ENCODE peak calls at places on chromosome 18, in four cellular contexts. One of them, this sample, is unnamed.

GRCh38 chr18:75210274-75211001 is at the start of gene TSHZ1:
- DNase-seq in AG10803: peak
- DNase-seq in ELR: peak
- DNase-seq in Daoy: peak
- DNase-seq in this sample: peak

GRCh38 chr18:73717570-73717969 is 430.1 kb downstream of the FBXO15 start:
- DNase-seq in AG10803: peak
- DNase-seq in ELR: peak
- DNase-seq in Daoy: peak
- DNase-seq in this sample: no peak

GRCh38 chr18:43883886-43884285 is 606.6 kb upstream of the SYT4 start:
- DNase-seq in AG10803: no peak
- DNase-seq in ELR: no peak
- DNase-seq in Daoy: no peak
- DNase-seq in this sample: no peak

GRCh38 chr18:48661421-48661820 is 122.6 kb downstream of the CTIF start:
- DNase-seq in AG10803: no peak
- DNase-seq in ELR: no peak
- DNase-seq in Daoy: no peak
- DNase-seq in this sample: no peak

GRCh38 chr18:79257480-79257879 is 138.2 kb upstream of the NFATC1 start:
- DNase-seq in AG10803: no peak
- DNase-seq in ELR: no peak
- DNase-seq in Daoy: no peak
- DNase-seq in this sample: no peak

GRCh38 chr18:10381951-10382350 is 72.5 kb upstream of the APCDD1 start:
- DNase-seq in AG10803: no peak
- DNase-seq in ELR: no peak
- DNase-seq in Daoy: no peak
- DNase-seq in this sample: no peak

GRCh38 chr18:79914614-79915160 is 36.8 kb downstream of the SLC66A2 start:
- DNase-seq in AG10803: no peak
- DNase-seq in ELR: no peak
- DNase-seq in Daoy: no peak
- DNase-seq in this sample: no peak

GRCh38 chr18:46322411-46322891 is 218.3 kb downstream of the HAUS1 start:
- DNase-seq in AG10803: no peak
- DNase-seq in ELR: peak
- DNase-seq in Daoy: no peak
- DNase-seq in this sample: no peak

GRCh38 chr18:59906203-59906602 is 6.4 kb downstream of the PMAIP1 start:
- DNase-seq in AG10803: no peak
- DNase-seq in ELR: no peak
- DNase-seq in Daoy: no peak
- DNase-seq in this sample: no peak

GRCh38 chr18:42028232-42028832 is 73.3 kb downstream of the PIK3C3 start:
- DNase-seq in AG10803: peak
- DNase-seq in ELR: peak
- DNase-seq in Daoy: peak
- DNase-seq in this sample: peak

GRCh38 chr18:35089382-35089781 is 48.2 kb downstream of the MAPRE2 start:
- DNase-seq in AG10803: peak
- DNase-seq in ELR: peak
- DNase-seq in Daoy: no peak
- DNase-seq in this sample: no peak

GRCh38 chr18:35010156-35010555 is 31.1 kb upstream of the MAPRE2 start:
- DNase-seq in AG10803: no peak
- DNase-seq in ELR: no peak
- DNase-seq in Daoy: no peak
- DNase-seq in this sample: no peak

GRCh38 chr18:50659091-50660003 is 99.5 kb downstream of the MAPK4 start:
- DNase-seq in AG10803: no peak
- DNase-seq in ELR: peak
- DNase-seq in Daoy: peak
- DNase-seq in this sample: no peak

GRCh38 chr18:46182633-46183401 is 78.6 kb downstream of the HAUS1 start:
- DNase-seq in AG10803: no peak
- DNase-seq in ELR: no peak
- DNase-seq in Daoy: no peak
- DNase-seq in this sample: no peak

GRCh38 chr18:59758837-59759236 is 61.6 kb upstream of the CCBE1 start:
- DNase-seq in AG10803: peak
- DNase-seq in ELR: no peak
- DNase-seq in Daoy: no peak
- DNase-seq in this sample: no peak

GRCh38 chr18:32042337-32042736 is 23.7 kb downstream of the RNF125 start:
- DNase-seq in AG10803: no peak
- DNase-seq in ELR: no peak
- DNase-seq in Daoy: no peak
- DNase-seq in this sample: no peak

GRCh38 chr18:13233746-13234527 is 15.4 kb downstream of the LDLRAD4 start:
- DNase-seq in AG10803: no peak
- DNase-seq in ELR: no peak
- DNase-seq in Daoy: no peak
- DNase-seq in this sample: no peak

GRCh38 chr18:35062408-35062807 is 21.2 kb downstream of the MAPRE2 start:
- DNase-seq in AG10803: no peak
- DNase-seq in ELR: no peak
- DNase-seq in Daoy: no peak
- DNase-seq in this sample: no peak

GRCh38 chr18:79493211-79493800 is 97.6 kb downstream of the NFATC1 start:
- DNase-seq in AG10803: no peak
- DNase-seq in ELR: no peak
- DNase-seq in Daoy: no peak
- DNase-seq in this sample: no peak

GRCh38 chr18:31199190-31199769 is 36.6 kb upstream of the DSC1 start:
- DNase-seq in AG10803: no peak
- DNase-seq in ELR: no peak
- DNase-seq in Daoy: no peak
- DNase-seq in this sample: no peak

GRCh38 chr18:9237982-9238381 is 96.6 kb upstream of the TWSG1 start:
- DNase-seq in AG10803: no peak
- DNase-seq in ELR: no peak
- DNase-seq in Daoy: no peak
- DNase-seq in this sample: no peak

GRCh38 chr18:33960393-33960792 is 264.3 kb downstream of the NOL4 start:
- DNase-seq in AG10803: no peak
- DNase-seq in ELR: no peak
- DNase-seq in Daoy: no peak
- DNase-seq in this sample: no peak

GRCh38 chr18:21538230-21538629 is 62.3 kb downstream of the ESCO1 start:
- DNase-seq in AG10803: peak
- DNase-seq in ELR: no peak
- DNase-seq in Daoy: no peak
- DNase-seq in this sample: no peak

GRCh38 chr18:70920840-70921374 is 632.1 kb downstream of the SOCS6 start:
- DNase-seq in AG10803: no peak
- DNase-seq in ELR: no peak
- DNase-seq in Daoy: no peak
- DNase-seq in this sample: no peak

GRCh38 chr18:59870623-59871130 is 29.1 kb upstream of the PMAIP1 start:
- DNase-seq in AG10803: peak
- DNase-seq in ELR: peak
- DNase-seq in Daoy: no peak
- DNase-seq in this sample: peak

This sample was measured in AG08395.